ENCODE peak calls at places on chromosome X, in six cellular contexts. Q, I, S, Y, O and K are unnamed samples.

GRCh38 chrX:109740076-109740809 is 7.2 kb upstream of the ACSL4 start:
- DNase-seq in Q (no peak), I (peak; percentile 65), S (no peak), Y (no peak), O (no peak), K (no peak)

GRCh38 chrX:40130207-40130606 is 32.4 kb upstream of the BCOR start:
- DNase-seq in Q (no peak), I (peak; percentile 67), S (peak; percentile 85), Y (no peak), O (no peak), K (peak; percentile 19)

GRCh38 chrX:139044680-139045079 is 333.2 kb upstream of the FGF13 start:
- DNase-seq in Q (no peak), I (no peak), S (no peak), Y (no peak), O (no peak), K (no peak)

GRCh38 chrX:37746268-37746931 is 33.5 kb upstream of the CYBB start:
- DNase-seq in Q (no peak), I (peak; percentile 41), S (peak; percentile 28), Y (no peak), O (no peak), K (no peak)

GRCh38 chrX:79413963-79414362 is 46.8 kb upstream of the ITM2A start:
- DNase-seq in Q (no peak), I (no peak), S (no peak), Y (no peak), O (no peak), K (no peak)

GRCh38 chrX:136954930-136955329 is 74.4 kb upstream of the RBMX start:
- DNase-seq in Q (no peak), I (peak; percentile 6), S (peak; percentile 28), Y (peak; percentile 16), O (peak; percentile 13), K (no peak)

GRCh38 chrX:121649414-121649813 is 602.0 kb downstream of the GLUD2 start:
- DNase-seq in Q (no peak), I (no peak), S (no peak), Y (no peak), O (no peak), K (no peak)

GRCh38 chrX:132833373-132833772 is 125.1 kb downstream of the HS6ST2 start:
- DNase-seq in Q (no peak), I (no peak), S (no peak), Y (peak; percentile 20), O (no peak), K (no peak)

GRCh38 chrX:71103110-71103983 is 3.2 kb downstream of the CXorf65 start:
- DNase-seq in Q (peak; percentile 28), I (no peak), S (no peak), Y (peak; percentile 42), O (peak; percentile 48), K (no peak)

GRCh38 chrX:120253784-120254183 is 3.2 kb downstream of the ZBTB33 start:
- DNase-seq in Q (no peak), I (no peak), S (no peak), Y (no peak), O (no peak), K (no peak)

GRCh38 chrX:120250522-120251271 is at the start of gene ZBTB33:
- DNase-seq in Q (peak; percentile 94), I (peak; percentile 91), S (peak; percentile 93), Y (peak; percentile 92), O (peak; percentile 96), K (peak; percentile 63)

DNA sequence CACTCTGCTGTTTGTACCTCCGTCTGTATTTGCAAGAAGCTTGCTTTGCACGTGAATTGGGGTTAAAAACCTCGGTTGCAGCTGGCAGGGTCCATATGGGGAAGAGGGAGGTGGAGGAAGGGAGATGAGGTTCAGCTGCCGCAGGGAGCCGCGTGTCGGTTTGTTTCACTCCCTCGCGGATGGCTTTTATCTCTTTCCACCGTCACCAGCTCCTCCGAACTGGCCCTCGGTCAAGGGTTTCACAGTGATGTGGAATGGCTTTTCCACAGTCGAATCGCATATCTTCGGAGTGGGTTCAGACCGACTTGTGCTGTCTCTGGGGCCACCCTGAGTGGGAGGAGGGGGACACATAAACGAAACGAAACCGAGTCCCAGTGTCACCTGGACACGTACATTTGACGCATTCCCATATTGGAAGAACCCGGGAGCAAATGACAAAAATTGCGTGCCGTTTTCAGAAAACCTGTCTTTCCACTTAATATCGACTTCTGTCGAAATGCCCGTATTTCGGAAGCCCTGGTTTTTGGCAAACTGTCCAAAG is 929 bp downstream of the ZBTB33 start:
- DNase-seq in Q (peak; percentile 29), I (peak; percentile 9), S (peak; percentile 25), Y (peak; percentile 16), O (peak; percentile 30), K (no peak)
- H3K4me3 ChIP-seq in Q (peak overlapping the region; percentile 95), I (peak overlapping the region; percentile 44), S (peak overlapping the region; percentile 44), Y (peak overlapping the region; percentile 40), O (peak overlapping the region; percentile 66), K (peak overlapping the region; percentile 71)

GRCh38 chrX:115896362-115896761 is 274.2 kb upstream of the AGTR2 start:
- DNase-seq in Q (no peak), I (no peak), S (no peak), Y (no peak), O (no peak), K (no peak)

GRCh38 chrX:115900425-115900824 is 270.1 kb upstream of the AGTR2 start:
- DNase-seq in Q (no peak), I (no peak), S (no peak), Y (no peak), O (no peak), K (no peak)

GRCh38 chrX:115897956-115898355 is 272.6 kb upstream of the AGTR2 start:
- DNase-seq in Q (no peak), I (no peak), S (no peak), Y (no peak), O (no peak), K (no peak)

GRCh38 chrX:115895678-115896329 is 274.7 kb upstream of the AGTR2 start:
- DNase-seq in Q (no peak), I (no peak), S (no peak), Y (no peak), O (no peak), K (no peak)

GRCh38 chrX:115898382-115899001 is 272.1 kb upstream of the AGTR2 start:
- DNase-seq in Q (peak; percentile 80), I (peak; percentile 67), S (no peak), Y (peak; percentile 1), O (peak; percentile 55), K (no peak)
- TF ChIP-seq CTCF in Q (no peak), I (no peak), S (no peak), Y (no peak), O (peak; percentile 29), K (no peak)

GRCh38 chrX:24340501-24340900 is 19.9 kb upstream of the SUPT20HL1 start:
- DNase-seq in Q (no peak), I (no peak), S (no peak), Y (no peak), O (no peak), K (no peak)

GRCh38 chrX:24343719-24344118 is 16.7 kb upstream of the SUPT20HL1 start:
- DNase-seq in Q (no peak), I (no peak), S (no peak), Y (no peak), O (no peak), K (no peak)

GRCh38 chrX:24339911-24340310 is 20.5 kb upstream of the SUPT20HL1 start:
- DNase-seq in Q (no peak), I (no peak), S (no peak), Y (no peak), O (no peak), K (no peak)

GRCh38 chrX:24341795-24342194 is 18.6 kb upstream of the SUPT20HL1 start:
- DNase-seq in Q (no peak), I (peak; percentile 43), S (peak; percentile 91), Y (no peak), O (no peak), K (peak; percentile 70)
- H3K4me3 ChIP-seq in Q (no peak overlapping the region), I (no peak overlapping the region), S (no peak overlapping the region), Y (no peak overlapping the region), O (no peak overlapping the region), K (no peak overlapping the region)

DNA sequence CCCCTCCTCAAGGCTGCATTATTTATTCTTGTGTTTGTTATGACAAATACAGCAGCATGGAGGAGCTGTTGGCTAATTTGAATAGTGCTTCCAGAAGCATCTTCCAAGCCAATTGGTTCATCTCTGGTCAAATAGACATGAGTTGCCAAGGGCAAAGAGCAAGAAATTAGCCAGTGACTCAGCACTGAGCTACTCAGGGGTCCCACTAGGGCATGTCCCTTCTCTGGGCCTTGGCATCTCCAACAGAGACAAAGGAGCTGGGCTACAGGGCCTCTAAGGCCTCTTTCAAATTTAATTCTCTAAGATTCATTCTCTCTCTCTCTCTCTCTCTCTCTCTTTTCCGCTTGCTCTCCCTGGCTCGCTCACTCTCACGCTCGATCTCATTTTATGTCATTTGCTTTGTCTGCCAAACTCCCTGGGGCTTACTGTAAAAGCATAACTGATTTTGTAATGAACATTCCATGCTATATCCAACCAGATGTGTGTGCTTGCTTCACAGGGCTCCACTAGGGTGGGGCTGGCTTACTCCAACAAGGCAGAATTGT is 86.7 kb upstream of the MAGEA4 start:
- DNase-seq in Q (no peak), I (peak; percentile 59), S (peak; percentile 91), Y (no peak), O (no peak), K (peak; percentile 74)
- TF ChIP-seq CTCF in Q (no peak), I (peak; percentile 52), S (peak; percentile 15), Y (peak; percentile 42), O (no peak), K (no peak)

DNA sequence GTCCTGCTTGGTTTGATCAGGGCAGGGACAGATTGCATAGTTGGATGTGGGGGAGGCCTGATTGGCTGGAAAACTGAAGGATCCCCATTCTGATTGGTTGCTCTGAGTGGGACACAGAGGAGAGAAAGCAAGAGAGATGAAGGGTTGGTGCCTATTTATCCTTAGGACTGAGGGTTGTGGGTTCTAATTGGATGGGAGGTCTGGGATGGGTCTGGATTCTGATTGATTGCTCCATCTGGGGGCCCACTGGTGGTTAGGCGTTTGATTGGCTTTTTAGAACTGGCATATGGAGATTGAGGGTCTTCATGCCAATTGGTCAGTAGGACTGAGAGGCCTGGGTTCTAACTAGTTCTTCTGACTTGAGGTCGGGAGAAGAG is 644 bp upstream of the EBP start:
- DNase-seq in Q (no peak), I (no peak), S (no peak), Y (no peak), O (no peak), K (no peak)
- H3K4me3 ChIP-seq in Q (peak overlapping the region; percentile 79), I (no peak overlapping the region), S (no peak overlapping the region), Y (peak overlapping the region; percentile 48), O (peak overlapping the region; percentile 61), K (peak overlapping the region; percentile 68)

DNA sequence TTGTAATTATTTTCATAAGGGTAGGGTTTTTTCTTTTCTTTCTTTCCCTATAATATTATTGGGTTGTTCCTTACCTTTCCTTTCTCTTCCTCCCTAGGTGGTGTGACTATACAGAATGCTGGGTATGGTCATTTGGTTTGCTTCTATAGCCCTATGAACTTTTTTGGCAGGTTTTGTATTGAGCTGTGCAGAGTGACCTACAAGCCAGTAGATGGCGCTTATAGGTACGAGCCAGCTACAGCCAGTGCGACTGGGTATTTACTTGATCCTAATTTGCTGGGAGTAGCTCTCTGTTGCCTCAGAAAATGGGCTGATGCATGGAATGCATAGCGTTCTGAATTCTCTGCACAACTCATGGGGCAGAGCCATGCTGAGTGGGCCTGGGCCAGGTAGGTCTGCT is 423.3 kb downstream of the MAGEE1 start:
- DNase-seq in Q (no peak), I (no peak), S (no peak), Y (no peak), O (peak; percentile 13), K (no peak)
- TF ChIP-seq CTCF in Q (no peak), I (peak; percentile 10), S (no peak), Y (no peak), O (peak; percentile 52), K (no peak)